ENCODE peak calls at places on chromosomes 3 and 15, in nine cellular contexts. B is HCT116, K is HepG2, N is Panc1, V is GM23338, G is K562, E is SK-N-SH, D is GM12878, A is A549. I is an unnamed sample.

GRCh38 chr15:88021601-88022000 is 234.9 kb downstream of the NTRK3 start:
- DNase-seq in D (no peak), G (no peak), B (no peak), N (no peak), K (no peak), V (no peak), E (no peak), A (no peak), I (no peak)

GRCh38 chr3:183904833-183905780 is 20.4 kb upstream of the PARL start:
- DNase-seq in K (no peak), V (no peak), E (no peak), G (no peak), N (no peak), B (no peak), A (no peak), D (no peak), I (no peak)

GRCh38 chr3:56985460-56986327 is 74.8 kb upstream of the SPATA12 start:
- DNase-seq in G (no peak), N (no peak), A (no peak), V (peak), K (no peak), B (no peak), D (no peak), E (peak), I (no peak)

GRCh38 chr3:102124301-102125158 is 275.2 kb downstream of the NFKBIZ start:
- DNase-seq in E (no peak), V (no peak), D (no peak), A (no peak), K (no peak), G (no peak), N (no peak), B (no peak), I (no peak)

GRCh38 chr3:67946446-67946845 is 292.0 kb upstream of the SUCLG2 start:
- DNase-seq in N (no peak), G (no peak), D (no peak), E (no peak), V (no peak), A (no peak), K (no peak), B (no peak), I (no peak)

GRCh38 chr3:183274609-183275008 is 21.6 kb downstream of the B3GNT5 start:
- DNase-seq in N (no peak), B (no peak), E (no peak), D (no peak), G (no peak), A (no peak), V (no peak), K (no peak), I (no peak)

GRCh38 chr3:191695131-191695814 is 234.3 kb downstream of the PYDC2 start:
- DNase-seq in G (no peak), B (no peak), A (no peak), D (no peak), K (no peak), N (no peak), E (no peak), V (no peak), I (no peak)

GRCh38 chr3:48140284-48140683 is 47.9 kb downstream of the CDC25A start:
- DNase-seq in D (no peak), E (no peak), A (no peak), B (no peak), V (peak), N (no peak), G (no peak), K (no peak), I (no peak)

GRCh38 chr3:184284696-184285095 is 8.9 kb downstream of the ECE2 start:
- DNase-seq in D (no peak), A (peak), E (peak), K (peak), B (peak), N (no peak), G (peak), V (peak), I (peak)

GRCh38 chr3:176920806-176921205 is 276.5 kb downstream of the TBL1XR1 start:
- DNase-seq in V (no peak), D (no peak), A (no peak), N (no peak), K (peak), E (no peak), B (no peak), G (no peak), I (no peak)

GRCh38 chr3:44030690-44031344 is 210.9 kb upstream of the TOPAZ1 start:
- DNase-seq in E (no peak), K (no peak), D (no peak), V (no peak), B (no peak), G (no peak), A (no peak), N (no peak), I (no peak)

GRCh38 chr3:170622369-170623159 is 36.7 kb upstream of the SLC7A14 start:
- DNase-seq in N (no peak), V (no peak), B (no peak), A (no peak), K (no peak), E (peak), G (peak), D (no peak), I (no peak)

GRCh38 chr3:11803977-11804903 is 42.4 kb downstream of the TAMM41 start:
- DNase-seq in B (peak), A (peak), V (peak), E (peak), N (peak), K (peak), D (no peak), G (peak), I (peak)

GRCh38 chr15:40498418-40498817 is 27.6 kb downstream of the CHST14 start:
- DNase-seq in A (no peak), E (no peak), B (no peak), V (no peak), G (no peak), N (no peak), K (no peak), D (no peak), I (no peak)

GRCh38 chr3:58991623-58992022 is 58.2 kb downstream of the CFAP20DC start:
- DNase-seq in K (no peak), E (no peak), D (no peak), B (no peak), V (peak), G (no peak), A (no peak), N (no peak), I (no peak)

GRCh38 chr3:100164730-100165129 is 50.4 kb upstream of the FILIP1L start:
- DNase-seq in D (no peak), B (no peak), E (peak), N (no peak), G (no peak), A (no peak), K (no peak), V (no peak), I (no peak)

GRCh38 chr3:60301142-60301541 is 950.1 kb downstream of the FHIT start:
- DNase-seq in N (no peak), G (no peak), D (no peak), A (no peak), B (no peak), E (no peak), K (no peak), V (no peak), I (no peak)

GRCh38 chr3:128012050-128012449 is 40.2 kb upstream of the SEC61A1 start:
- DNase-seq in E (no peak), A (no peak), N (no peak), G (no peak), B (no peak), D (no peak), V (no peak), K (no peak), I (no peak)

GRCh38 chr3:16390581-16390980 is 122.9 kb downstream of the RFTN1 start:
- DNase-seq in B (no peak), D (no peak), A (no peak), E (no peak), V (no peak), N (no peak), G (no peak), K (no peak), I (no peak)

GRCh38 chr3:99084825-99085224 is 183.3 kb upstream of the DCBLD2 start:
- DNase-seq in B (no peak), E (no peak), D (no peak), K (no peak), G (no peak), V (no peak), N (no peak), A (no peak), I (no peak)

GRCh38 chr3:46671541-46672348 is 21.7 kb downstream of the ALS2CL start:
- DNase-seq in K (no peak), D (no peak), B (no peak), E (peak), A (no peak), G (no peak), V (no peak), N (no peak), I (no peak)

GRCh38 chr3:160193644-160194192 is 31.5 kb upstream of the C3orf80 start:
- DNase-seq in K (no peak), G (no peak), N (no peak), D (no peak), A (no peak), V (no peak), E (no peak), B (no peak), I (no peak)

GRCh38 chr3:128271536-128272332 is 118.5 kb downstream of the EEFSEC start:
- DNase-seq in D (no peak), V (no peak), G (no peak), N (no peak), A (no peak), B (no peak), K (no peak), E (peak), I (no peak)

GRCh38 chr3:48423241-48423882 is 6.5 kb downstream of the PLXNB1 start:
- DNase-seq in K (no peak), B (no peak), G (no peak), A (no peak), V (no peak), D (no peak), E (no peak), N (no peak), I (no peak)

GRCh38 chr15:48391950-48392349 is 60.7 kb downstream of the DUT start:
- DNase-seq in D (no peak), K (no peak), B (no peak), G (no peak), E (no peak), N (no peak), A (no peak), V (no peak), I (no peak)

GRCh38 chr15:54803139-54803808 is 393.5 kb downstream of the RSL24D1 start:
- DNase-seq in N (peak), K (no peak), B (no peak), G (no peak), D (peak), V (no peak), A (peak), E (no peak), I (peak)

GRCh38 chr15:56837281-56837680 is 81.2 kb upstream of the TCF12 start:
- DNase-seq in V (no peak), E (no peak), K (no peak), A (no peak), B (no peak), G (no peak), N (no peak), D (no peak), I (no peak)

GRCh38 chr3:87354399-87354798 is 78.0 kb upstream of the POU1F1 start:
- DNase-seq in N (no peak), B (no peak), E (no peak), A (no peak), V (no peak), G (no peak), K (no peak), D (no peak), I (no peak)
- TF ChIP-seq REST in N (no peak), B (no peak), E (no peak), A (no peak), V (no peak), G (no peak), K (no peak), D (no peak), I (no peak)

GRCh38 chr15:72472907-72473669 is 1.0 kb upstream of the ARIH1 start:
- DNase-seq in B (no peak), N (no peak), V (no peak), D (peak), K (no peak), E (no peak), A (no peak), G (no peak), I (no peak)
- H3K4me3 ChIP-seq in B (peak), N (peak), V (peak), D (peak), K (peak), E (peak), A (peak), G (peak), I (peak)

GRCh38 chr3:173410836-173411235 is 13.3 kb downstream of the NLGN1 start:
- DNase-seq in D (no peak), B (no peak), G (no peak), V (no peak), A (no peak), K (no peak), N (no peak), E (no peak), I (no peak)

DNA sequence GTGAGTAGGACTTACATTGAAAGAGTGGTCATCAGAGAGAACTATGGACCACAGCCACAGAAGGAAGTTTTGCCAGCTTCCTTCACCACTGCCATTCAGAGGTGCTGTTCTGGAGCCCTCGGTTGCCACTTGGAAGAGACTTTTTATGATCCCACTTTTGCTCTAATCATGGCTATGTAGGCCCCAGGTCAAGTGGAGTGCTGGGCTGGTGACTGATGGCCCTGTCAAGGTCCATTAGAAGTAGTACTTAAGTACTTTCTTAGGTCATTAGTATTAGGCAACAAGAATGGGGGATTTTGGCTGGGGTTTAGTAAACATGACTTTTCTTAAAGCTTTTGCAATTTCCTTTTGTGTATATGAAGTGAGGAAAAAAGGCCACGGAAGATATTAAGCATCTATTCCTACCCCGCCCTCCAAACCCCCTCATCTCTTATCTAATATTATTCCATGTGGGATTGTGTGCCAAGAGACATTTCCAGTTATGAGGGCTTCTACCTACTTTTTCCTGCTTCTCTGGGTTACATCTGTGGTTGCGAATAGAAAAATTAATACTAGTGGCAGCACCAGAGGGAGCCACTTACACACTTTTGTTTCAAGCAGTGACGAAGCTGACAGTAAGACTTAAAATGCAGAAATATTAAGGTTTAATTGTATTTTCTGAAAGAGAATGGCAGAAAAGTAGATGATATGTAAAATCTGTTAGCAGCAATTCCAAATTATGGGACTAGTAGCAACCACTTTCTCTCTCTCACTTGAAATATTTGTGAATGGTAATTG is 13.9 kb downstream of the NLGN1 start:
- DNase-seq in D (no peak), V (peak), B (peak), A (no peak), K (peak), N (no peak), E (peak), G (no peak), I (no peak)
- TF ChIP-seq REST in D (no peak), V (no peak), B (no peak), A (no peak), K (no peak), N (no peak), E (no peak), G (no peak), I (no peak)

GRCh38 chr15:77901921-77902750 is 175.4 kb downstream of the TBC1D2B start:
- DNase-seq in N (no peak), A (peak), D (no peak), K (no peak), E (peak), B (no peak), V (peak), G (peak), I (no peak)
- H3K4me3 ChIP-seq in N (no peak), A (no peak), D (no peak), K (no peak), E (no peak), B (no peak), V (no peak), G (no peak), I (no peak)

GRCh38 chr3:195893516-195893915 is 14.8 kb downstream of the TNK2 start:
- DNase-seq in A (no peak), G (no peak), B (no peak), V (no peak), K (no peak), N (no peak), E (no peak), D (no peak), I (no peak)

GRCh38 chr3:195893121-195893449 is 15.3 kb downstream of the TNK2 start:
- DNase-seq in E (peak), N (no peak), D (no peak), K (no peak), V (no peak), B (no peak), G (no peak), A (no peak), I (no peak)

GRCh38 chr3:195892355-195893120 is 15.8 kb downstream of the TNK2 start:
- DNase-seq in A (no peak), B (no peak), G (peak), K (peak), D (no peak), N (no peak), E (peak), V (no peak), I (no peak)

GRCh38 chr3:195891431-195892104 is 16.8 kb downstream of the TNK2 start:
- DNase-seq in A (no peak), K (no peak), E (no peak), B (no peak), D (no peak), G (no peak), N (no peak), V (no peak), I (no peak)

DNA sequence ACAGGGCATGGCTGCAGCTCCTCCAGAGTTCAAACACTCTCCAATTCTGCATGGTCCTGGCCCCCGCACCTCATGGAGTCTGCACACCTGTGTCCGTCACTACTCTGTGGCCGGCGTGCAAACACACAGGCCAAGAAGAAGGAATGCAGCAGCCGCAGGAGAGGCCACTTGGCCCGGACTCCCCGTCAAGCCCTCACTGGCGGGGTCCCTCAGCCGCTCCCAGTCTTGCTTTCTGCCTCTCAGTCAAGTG is 16.3 kb downstream of the TNK2 start:
- DNase-seq in B (no peak), N (no peak), V (no peak), D (no peak), K (no peak), A (no peak), G (no peak), E (no peak), I (no peak)
- TF ChIP-seq REST in B (no peak), N (no peak), V (no peak), D (no peak), K (no peak), A (no peak), G (no peak), E (no peak), I (no peak)

DNA sequence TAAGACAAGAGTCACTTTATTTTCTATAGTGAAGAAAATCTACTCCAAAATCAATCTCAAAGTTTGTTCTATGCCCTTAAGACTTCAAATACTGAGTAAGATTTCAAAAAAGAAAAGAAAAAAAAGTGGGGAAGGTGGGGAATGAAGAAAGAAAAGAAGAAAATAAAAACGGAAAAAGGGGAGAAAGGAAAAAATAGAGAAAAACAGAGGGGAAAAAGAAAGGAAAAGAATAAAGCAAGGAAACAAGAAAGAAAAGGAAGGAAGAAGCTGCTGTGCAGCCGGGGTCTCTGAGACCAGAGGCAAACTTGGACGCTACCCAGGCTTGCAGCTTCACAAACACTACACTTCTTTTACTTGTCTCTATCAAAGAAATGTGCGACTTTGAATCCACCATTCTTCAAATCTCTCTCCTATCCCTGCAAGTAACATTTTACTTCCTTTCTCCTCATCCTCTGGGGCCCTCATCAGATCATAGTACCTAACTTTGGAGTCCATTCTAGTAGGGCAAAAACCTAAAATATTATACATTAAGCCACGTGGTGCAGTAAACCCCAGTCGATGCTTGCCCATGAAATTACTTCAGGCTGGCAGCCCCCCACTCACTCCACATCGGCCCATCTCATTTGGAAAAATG is 279.8 kb downstream of the FOXP1 start:
- DNase-seq in E (no peak), G (no peak), N (no peak), D (no peak), K (no peak), B (no peak), A (no peak), V (peak), I (no peak)
- H3K4me3 ChIP-seq in E (no peak), G (no peak), N (no peak), D (no peak), K (peak), B (no peak), A (no peak), V (peak), I (no peak)

GRCh38 chr15:98719169-98719515 is 70.8 kb downstream of the IGF1R start:
- DNase-seq in K (no peak), A (no peak), V (no peak), D (no peak), E (no peak), N (no peak), B (no peak), G (no peak), I (no peak)
- TF ChIP-seq REST in K (no peak), A (no peak), V (no peak), D (no peak), E (no peak), N (no peak), B (no peak), G (no peak), I (no peak)

GRCh38 chr3:85862893-85863455 is 904.2 kb downstream of the CADM2 start:
- DNase-seq in B (no peak), V (peak), D (no peak), K (no peak), G (no peak), N (no peak), E (no peak), A (no peak), I (no peak)

GRCh38 chr3:85864896-85865295 is 906.1 kb downstream of the CADM2 start:
- DNase-seq in A (no peak), B (no peak), V (no peak), D (no peak), G (no peak), E (no peak), N (no peak), K (no peak), I (no peak)

GRCh38 chr3:85867072-85867471 is 908.3 kb downstream of the CADM2 start:
- DNase-seq in B (no peak), E (no peak), K (no peak), D (no peak), V (no peak), N (no peak), G (no peak), A (no peak), I (no peak)
- H3K4me3 ChIP-seq in B (no peak), E (no peak), K (no peak), D (no peak), V (no peak), N (no peak), G (no peak), A (no peak), I (no peak)